ENCODE peak calls at places on chromosome 1, in four cellular contexts. P, Y, R and J are unnamed samples.

GRCh38 chr1:213268221-213268620 is 217.2 kb downstream of the RPS6KC1 start:
- DNase-seq in P (no peak), Y (no peak), R (no peak), J (no peak)

GRCh38 chr1:1799716-1800115 is 21.4 kb upstream of the NADK start:
- DNase-seq in P (peak; percentile 62), Y (no peak), R (no peak), J (no peak)

GRCh38 chr1:111045033-111045722 is 81.5 kb upstream of the LRIF1 start:
- DNase-seq in R (peak; percentile 93), Y (no peak), P (no peak), J (no peak)

GRCh38 chr1:156258859-156259258 is 11.0 kb upstream of the PAQR6 start:
- DNase-seq in R (no peak), Y (no peak), P (no peak), J (no peak)

GRCh38 chr1:25198731-25199231 is 33.5 kb downstream of the SYF2 start:
- DNase-seq in R (peak; percentile 54), P (no peak), Y (peak; percentile 23), J (peak; percentile 38)

GRCh38 chr1:59689741-59690140 is 125.0 kb upstream of the HOOK1 start:
- DNase-seq in Y (no peak), R (no peak), P (no peak), J (no peak)

GRCh38 chr1:38353956-38354355 is 307.4 kb upstream of the POU3F1 start:
- DNase-seq in P (no peak), Y (no peak), R (no peak), J (no peak)

GRCh38 chr1:32539584-32540571 is 651 bp downstream of the ZBTB8A start:
- DNase-seq in P (no peak), R (no peak), Y (peak; percentile 35), J (peak; percentile 66)

GRCh38 chr1:209659909-209660308 is 7.7 kb upstream of the LAMB3 start:
- DNase-seq in Y (no peak), R (no peak), P (no peak), J (no peak)

GRCh38 chr1:26320896-26321295 is 3.1 kb downstream of the CD52 start:
- DNase-seq in R (no peak), Y (no peak), P (no peak), J (no peak)

GRCh38 chr1:108570128-108570527 is 10.2 kb downstream of the EEIG2 start:
- DNase-seq in P (no peak), R (peak; percentile 25), Y (peak; percentile 66), J (peak; percentile 61)

DNA sequence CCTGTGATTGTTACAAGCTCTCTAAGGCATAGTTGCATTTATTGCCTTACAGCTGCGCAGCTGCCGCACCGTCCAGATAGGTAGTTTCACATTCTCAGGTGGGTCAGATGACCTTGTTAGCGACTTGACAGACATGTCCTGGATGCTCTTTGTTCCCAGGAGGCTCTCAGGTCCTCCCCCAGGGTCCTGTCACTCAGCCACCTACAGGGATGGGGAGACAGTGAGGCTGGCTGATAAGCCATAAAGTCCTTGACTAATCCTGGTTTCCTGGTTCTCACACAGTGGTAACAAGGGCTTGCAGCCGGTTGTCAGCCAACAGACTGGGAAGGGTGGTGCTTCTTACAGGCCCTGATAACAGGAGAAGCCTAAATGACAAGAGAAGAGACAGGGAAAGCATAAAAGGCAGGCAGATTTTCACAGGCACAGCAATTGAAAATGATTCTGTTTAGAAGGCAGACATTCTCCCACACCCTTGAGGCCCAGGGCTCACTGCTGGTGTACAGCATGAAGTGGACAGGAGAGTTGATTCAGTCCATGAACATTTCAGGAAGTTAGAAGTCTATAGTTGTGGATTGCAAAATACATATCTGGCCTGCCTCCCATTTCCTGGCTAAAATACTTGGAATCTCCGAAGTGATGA is 2.9 kb downstream of the ARF1 start:
- DNase-seq in R (peak; percentile 63), P (no peak), Y (peak; percentile 94), J (no peak)
- TF ChIP-seq SP1 in R (no peak), P (no peak), Y (no peak), J (no peak)

GRCh38 chr1:181255270-181255929 is 166.9 kb downstream of the IER5 start:
- DNase-seq in Y (no peak), P (no peak), R (no peak), J (no peak)
- TF ChIP-seq FOXK2 in Y (no peak), P (no peak), R (no peak), J (no peak)

DNA sequence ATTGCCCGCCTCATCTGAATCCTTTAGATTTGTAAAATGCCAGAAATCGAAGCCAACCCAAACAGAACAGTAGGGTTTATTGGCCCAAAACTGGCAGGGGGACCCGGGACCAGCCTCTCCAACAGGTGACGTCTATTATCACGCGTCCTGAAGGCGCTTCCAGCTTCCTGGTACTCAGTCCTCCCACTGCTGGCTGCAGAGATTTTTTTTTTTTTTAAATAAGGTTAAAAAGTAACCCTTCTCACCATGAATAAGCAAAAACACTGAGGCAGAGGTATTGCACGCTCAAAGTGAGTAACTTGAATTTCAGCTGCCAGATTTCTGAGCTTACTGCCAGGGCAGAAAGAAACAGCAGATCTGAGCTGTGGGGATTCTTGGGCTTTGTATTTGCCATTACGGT is 54.4 kb upstream of the GCLM start:
- DNase-seq in Y (no peak), R (peak; percentile 54), P (no peak), J (no peak)
- TF ChIP-seq SP1 in Y (no peak), R (no peak), P (no peak), J (no peak)

DNA sequence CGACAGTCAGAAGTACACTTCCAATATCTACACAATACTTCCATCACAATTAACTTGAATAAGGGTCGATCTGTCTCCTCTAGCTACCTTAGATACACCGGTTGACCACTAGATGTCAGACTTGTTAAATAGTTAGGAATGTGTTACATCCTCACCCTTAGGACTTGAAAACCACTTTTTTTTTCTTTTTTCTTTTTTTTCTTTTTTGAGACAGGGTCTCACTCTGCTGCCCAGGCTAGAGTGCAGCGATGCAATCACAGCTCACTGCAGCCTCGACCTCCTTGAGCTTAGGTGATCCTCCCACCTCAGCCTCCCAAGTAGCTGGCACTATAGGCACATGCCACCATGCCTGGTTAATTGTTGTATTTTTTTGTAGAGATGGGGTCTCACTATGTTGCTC is 120.4 kb upstream of the GREM2 start:
- DNase-seq in Y (peak; percentile 44), P (no peak), R (peak; percentile 53), J (peak; percentile 74)
- TF ChIP-seq FOXK2 in Y (no peak), P (no peak), R (no peak), J (no peak)

GRCh38 chr1:212255705-212256307 is 29.4 kb upstream of the PPP2R5A start:
- DNase-seq in P (no peak), Y (no peak), R (peak; percentile 87), J (no peak)
- TF ChIP-seq SP1 in P (no peak), Y (no peak), R (no peak), J (no peak)

DNA sequence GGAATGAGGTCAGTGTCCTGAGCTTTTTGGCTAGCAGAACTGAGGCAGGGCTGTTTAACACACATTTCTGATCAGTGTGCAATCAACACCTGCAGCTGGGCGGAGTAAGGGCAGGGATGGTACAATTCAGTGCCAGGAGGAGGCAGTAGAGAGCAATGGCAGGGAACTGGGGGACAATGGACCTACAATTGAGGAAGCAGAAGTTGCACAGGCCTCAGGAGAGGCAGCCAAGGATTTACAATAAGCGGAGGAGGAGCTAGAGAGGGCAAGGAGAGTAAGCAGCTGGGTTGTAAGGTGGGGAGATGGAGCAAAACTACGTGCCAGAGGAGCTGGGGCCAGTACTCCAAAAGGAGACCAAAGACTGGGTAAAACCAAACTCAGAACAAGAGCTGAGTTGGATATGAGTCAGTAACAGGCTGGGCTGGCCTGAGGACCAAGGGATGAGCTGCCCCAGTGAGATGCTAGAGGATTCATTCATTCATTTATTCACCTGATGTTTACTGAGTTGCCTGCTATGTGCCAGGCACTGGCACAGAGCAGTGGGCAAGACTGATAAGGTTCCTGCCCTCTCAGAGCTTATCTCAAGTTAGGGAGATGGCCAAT is 10.4 kb upstream of the GALE start:
- DNase-seq in P (peak; percentile 59), Y (peak; percentile 83), R (no peak), J (peak; percentile 58)
- TF ChIP-seq FOXK2 in P (no peak), Y (no peak), R (no peak), J (no peak)

GRCh38 chr1:7313081-7313546 is 458.0 kb upstream of the VAMP3 start:
- DNase-seq in Y (no peak), R (no peak), P (no peak), J (no peak)
- TF ChIP-seq SP1 in Y (no peak), R (no peak), P (no peak), J (no peak)